ENCODE peak calls at places on chromosomes 7 and 10, in six cellular contexts. Q is uterus; N is astrocyte of the spinal cord; V is HL-60; Z is lower leg skin; H is CD4-positive, CD25-positive, alpha-beta regulatory T cell. K is an unnamed sample.
A peak's percentile ranks its signal among the peaks of the same experiment; 100 is the strongest.

GRCh38 chr7:91299952-91300775 is 35.9 kb downstream of the FZD1 start:
- DNase-seq in Q (no peak), N (no peak), V (peak; percentile 62), Z (no peak), H (no peak), K (no peak)

GRCh38 chr7:151754142-151754590 is 122.7 kb downstream of the PRKAG2 start:
- DNase-seq in Q (peak; percentile 84), N (peak; percentile 97), V (peak; percentile 47), Z (peak; percentile 95), H (no peak), K (no peak)

GRCh38 chr10:110162749-110163148 is 44.7 kb upstream of the MXI1 start:
- DNase-seq in Q (no peak), N (no peak), V (peak; percentile 64), Z (peak; percentile 82), H (no peak), K (no peak)

GRCh38 chr10:43292745-43293676 is 26.1 kb upstream of the RASGEF1A start:
- DNase-seq in Q (peak; percentile 46), N (peak; percentile 42), V (peak; percentile 55), Z (peak; percentile 88), H (peak; percentile 49), K (no peak)

GRCh38 chr10:77090381-77091356 is 546.9 kb downstream of the KCNMA1 start:
- DNase-seq in Q (no peak), N (no peak), V (no peak), Z (no peak), H (no peak), K (no peak)

GRCh38 chr7:47407821-47408674 is 173.9 kb downstream of the TNS3 start:
- DNase-seq in Q (peak; percentile 13), N (no peak), V (no peak), Z (peak; percentile 82), H (no peak), K (no peak)

GRCh38 chr7:27962250-27962649 is 218.3 kb downstream of the JAZF1 start:
- DNase-seq in Q (no peak), N (no peak), V (no peak), Z (no peak), H (no peak), K (no peak)

GRCh38 chr7:143369678-143370651 is 7.5 kb upstream of the FAM131B start:
- DNase-seq in Q (no peak), N (no peak), V (no peak), Z (no peak), H (no peak), K (no peak)

GRCh38 chr10:119515511-119516045 is 26.9 kb downstream of the RGS10 start:
- DNase-seq in Q (no peak), N (no peak), V (no peak), Z (no peak), H (no peak), K (no peak)

GRCh38 chr7:115352375-115352774 is 430.5 kb downstream of the MDFIC start:
- DNase-seq in Q (no peak), N (peak; percentile 48), V (no peak), Z (no peak), H (no peak), K (no peak)

GRCh38 chr10:23067337-23067736 is 28.0 kb upstream of the MSRB2 start:
- DNase-seq in Q (no peak), N (no peak), V (no peak), Z (no peak), H (no peak), K (no peak)

GRCh38 chr10:11341253-11341652 is 270.2 kb downstream of the USP6NL start:
- DNase-seq in Q (no peak), N (no peak), V (peak; percentile 35), Z (no peak), H (no peak), K (no peak)

GRCh38 chr10:109931153-109931552 is 7.8 kb upstream of the XPNPEP1 start:
- DNase-seq in Q (no peak), N (no peak), V (peak; percentile 35), Z (peak; percentile 90), H (no peak), K (no peak)

GRCh38 chr7:140326116-140326928 is 72.0 kb downstream of the SLC37A3 start:
- DNase-seq in Q (peak; percentile 70), N (peak; percentile 74), V (peak; percentile 52), Z (peak; percentile 91), H (peak; percentile 50), K (peak; percentile 21)

GRCh38 chr7:26052721-26053120 is 99.3 kb upstream of the NFE2L3 start:
- DNase-seq in Q (no peak), N (no peak), V (no peak), Z (no peak), H (no peak), K (no peak)

GRCh38 chr7:143519411-143520131 is 41.9 kb downstream of the TAS2R41 start:
- DNase-seq in Q (no peak), N (peak; percentile 91), V (no peak), Z (no peak), H (no peak), K (no peak)

GRCh38 chr10:6083523-6084475 is 5.0 kb upstream of the RBM17 start:
- DNase-seq in Q (no peak), N (no peak), V (no peak), Z (no peak), H (peak; percentile 52), K (no peak)

GRCh38 chr7:94591185-94591584 is 64.7 kb downstream of the SGCE start:
- DNase-seq in Q (no peak), N (no peak), V (no peak), Z (no peak), H (no peak), K (no peak)

GRCh38 chr10:123538401-123539320 is 127.5 kb upstream of the GPR26 start:
- DNase-seq in Q (no peak), N (no peak), V (no peak), Z (peak; percentile 43), H (no peak), K (no peak)
- H3K4me3 ChIP-seq in Q (no peak overlapping the region), N (no peak overlapping the region), V (no peak overlapping the region), Z (no peak overlapping the region), H (no peak overlapping the region), K (no peak overlapping the region)

GRCh38 chr10:74929197-74929596 is 102.8 kb downstream of the KAT6B start:
- DNase-seq in Q (no peak), N (peak; percentile 23), V (no peak), Z (no peak), H (no peak), K (no peak)
- H3K4me3 ChIP-seq in Q (no peak overlapping the region), N (no peak overlapping the region), V (no peak overlapping the region), Z (no peak overlapping the region), H (no peak overlapping the region), K (no peak overlapping the region)

GRCh38 chr10:24953350-24954074 is 1.1 kb upstream of the PRTFDC1 start:
- DNase-seq in Q (no peak), N (no peak), V (no peak), Z (no peak), H (no peak), K (no peak)

GRCh38 chr10:24951201-24952145 is 933 bp downstream of the PRTFDC1 start:
- DNase-seq in Q (peak; percentile 49), N (no peak), V (no peak), Z (no peak), H (no peak), K (no peak)

GRCh38 chr10:24952146-24952700 is at the start of gene PRTFDC1:
- DNase-seq in Q (peak; percentile 53), N (no peak), V (no peak), Z (peak; percentile 87), H (peak; percentile 13), K (no peak)

GRCh38 chr10:24950439-24950838 is 2.0 kb downstream of the PRTFDC1 start:
- DNase-seq in Q (no peak), N (no peak), V (no peak), Z (no peak), H (no peak), K (no peak)

DNA sequence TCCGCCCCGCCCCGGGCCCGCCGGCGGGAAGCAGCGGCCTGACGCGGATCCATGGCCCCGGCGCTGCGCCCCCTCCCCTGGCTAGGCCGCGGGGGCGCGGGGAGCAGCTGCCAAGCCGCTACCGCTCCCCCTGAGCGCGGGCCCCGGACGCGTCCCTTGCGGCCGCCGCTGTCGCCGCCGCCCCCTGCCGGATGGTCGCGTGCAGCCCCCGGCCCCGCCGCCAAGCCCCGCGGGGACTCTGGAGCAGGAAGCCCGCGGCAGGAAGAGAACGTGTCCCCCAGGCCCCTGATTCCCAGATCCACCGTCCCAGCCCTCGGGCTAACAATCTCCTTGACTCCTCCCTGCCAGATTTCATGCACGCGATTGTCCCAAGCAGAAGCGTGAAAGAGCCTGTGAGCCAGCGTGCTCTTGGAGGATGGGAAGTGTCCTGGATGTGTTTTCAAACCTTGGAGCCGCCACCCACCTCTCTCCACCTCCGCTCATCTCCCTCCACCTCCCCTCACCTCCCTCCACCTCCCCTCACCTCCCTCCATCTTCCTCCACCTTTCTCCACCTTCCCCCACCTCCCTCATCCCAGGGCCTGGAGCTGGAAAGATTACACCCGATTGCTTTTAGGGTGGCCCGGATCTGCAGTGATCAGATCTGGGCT is 419 bp upstream of the PRTFDC1 start:
- DNase-seq in Q (peak; percentile 59), N (no peak), V (no peak), Z (peak; percentile 89), H (peak; percentile 44), K (no peak)
- H3K4me3 ChIP-seq in Q (peak overlapping the region; percentile 66), N (peak overlapping the region; percentile 47), V (no peak overlapping the region), Z (peak overlapping the region; percentile 21), H (peak overlapping the region; percentile 41), K (peak overlapping the region; percentile 62)

GRCh38 chr7:98797150-98797549 is 72.7 kb downstream of the TMEM130 start:
- DNase-seq in Q (no peak), N (no peak), V (no peak), Z (no peak), H (no peak), K (no peak)
- H3K4me3 ChIP-seq in Q (no peak overlapping the region), N (no peak overlapping the region), V (no peak overlapping the region), Z (no peak overlapping the region), H (no peak overlapping the region), K (no peak overlapping the region)

DNA sequence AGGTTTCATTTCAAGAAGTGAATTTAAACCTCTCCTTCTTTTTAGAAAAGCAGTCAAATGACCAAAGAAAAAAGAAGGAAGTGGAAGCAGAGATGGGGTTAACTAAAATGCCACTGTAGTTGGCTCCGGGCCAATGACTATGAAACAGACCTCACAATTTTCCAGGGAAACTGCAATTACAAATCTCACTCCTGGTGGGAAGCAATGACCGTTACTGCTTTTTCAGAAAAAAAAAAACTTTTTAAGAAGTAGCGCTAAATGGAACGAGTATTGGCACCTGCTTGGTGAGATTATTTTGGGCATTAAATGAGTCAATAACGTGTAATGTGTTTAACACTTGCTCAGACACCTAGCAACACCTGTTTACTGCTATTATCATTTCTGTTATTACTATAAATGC is 1.2 kb downstream of the SFRP4 start:
- DNase-seq in Q (peak; percentile 44), N (peak; percentile 42), V (peak; percentile 51), Z (no peak), H (no peak), K (no peak)
- H3K4me3 ChIP-seq in Q (peak overlapping the region; percentile 63), N (peak overlapping the region; percentile 60), V (no peak overlapping the region), Z (no peak overlapping the region), H (no peak overlapping the region), K (no peak overlapping the region)

DNA sequence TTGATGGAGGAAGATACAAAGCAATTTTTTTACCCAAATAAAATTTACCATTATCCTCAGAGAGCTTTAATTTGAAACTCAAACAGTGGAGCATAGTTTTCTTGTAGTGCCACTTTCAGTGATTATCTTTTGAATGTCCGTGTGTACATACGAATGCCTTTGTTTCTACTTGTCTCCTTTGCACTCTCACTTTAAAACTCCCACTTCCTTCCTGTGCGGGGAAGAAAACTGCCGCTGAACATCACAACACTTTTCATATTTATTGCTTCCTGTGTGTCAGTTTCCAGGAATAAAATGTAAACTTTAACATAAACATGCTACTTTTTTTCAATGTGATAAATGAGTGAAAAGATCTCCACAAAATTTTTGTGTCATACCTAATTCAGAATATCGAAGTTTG is 102.4 kb downstream of the SEMA3A start:
- DNase-seq in Q (no peak), N (no peak), V (no peak), Z (no peak), H (peak; percentile 9), K (no peak)
- H3K4me3 ChIP-seq in Q (no peak overlapping the region), N (no peak overlapping the region), V (no peak overlapping the region), Z (no peak overlapping the region), H (no peak overlapping the region), K (no peak overlapping the region)

GRCh38 chr7:3427957-3428356 is 126.9 kb downstream of the SDK1 start:
- DNase-seq in Q (no peak), N (no peak), V (no peak), Z (no peak), H (no peak), K (no peak)
- H3K4me3 ChIP-seq in Q (no peak overlapping the region), N (no peak overlapping the region), V (no peak overlapping the region), Z (no peak overlapping the region), H (no peak overlapping the region), K (no peak overlapping the region)